ENCODE peak calls at places on chromosomes 11 and 22, in four cellular contexts. K is Peyer's patch, J is sigmoid colon, M is mucosa of descending colon. E is an unnamed sample.

GRCh38 chr22:25962711-25963110 is 206.6 kb upstream of the SEZ6L start:
- DNase-seq in K (no peak), J (no peak), M (no peak), E (no peak)

GRCh38 chr22:46012182-46012880 is 35.4 kb upstream of the WNT7B start:
- DNase-seq in K (peak; percentile 52), M (peak; percentile 51), J (peak; percentile 74), E (peak; percentile 60)

GRCh38 chr11:75174781-75175370 is 24.0 kb downstream of the SLCO2B1 start:
- DNase-seq in K (no peak), M (peak; percentile 39), J (peak; percentile 80), E (no peak)

GRCh38 chr11:108561535-108561991 is 32.0 kb downstream of the EXPH5 start:
- DNase-seq in K (no peak), M (no peak), J (no peak), E (no peak)

GRCh38 chr11:82980292-82980691 is 78.8 kb downstream of the DDIAS start:
- DNase-seq in J (no peak), M (no peak), K (no peak), E (no peak)

GRCh38 chr11:12556788-12557384 is 117.3 kb upstream of the TEAD1 start:
- DNase-seq in J (peak; percentile 89), M (no peak), K (no peak), E (no peak)

GRCh38 chr11:76669901-76670474 is 559 bp downstream of the LRRC32 start:
- DNase-seq in J (peak; percentile 74), K (peak; percentile 44), M (peak; percentile 51), E (peak; percentile 32)

GRCh38 chr11:113177596-113178115 is 136.7 kb upstream of the TTC12 start:
- DNase-seq in J (no peak), K (no peak), M (no peak), E (no peak)

GRCh38 chr11:27373392-27373791 is 10.4 kb upstream of the CCDC34 start:
- DNase-seq in J (no peak), M (no peak), K (no peak), E (no peak)

GRCh38 chr22:27881404-27881803 is 37.7 kb downstream of the PITPNB start:
- DNase-seq in J (peak; percentile 85), M (no peak), K (no peak), E (no peak)

GRCh38 chr11:44980533-44981427 is 30.1 kb upstream of the TP53I11 start:
- DNase-seq in J (peak; percentile 41), K (peak; percentile 46), M (peak; percentile 65), E (no peak)

GRCh38 chr22:48332438-48333322 is 1495.0 kb downstream of the BRD1 start:
- DNase-seq in K (peak; percentile 33), M (no peak), J (no peak), E (peak; percentile 47)

GRCh38 chr11:9716275-9717039 is 52.6 kb downstream of the SWAP70 start:
- DNase-seq in K (no peak), J (no peak), M (no peak), E (no peak)

GRCh38 chr11:27312110-27312509 is 50.9 kb downstream of the CCDC34 start:
- DNase-seq in K (no peak), J (no peak), M (no peak), E (no peak)

GRCh38 chr11:128424867-128425285 is 162.5 kb downstream of the ETS1 start:
- DNase-seq in M (peak; percentile 89), J (no peak), K (peak; percentile 94), E (no peak)

GRCh38 chr11:116851631-116852030 is 14.2 kb upstream of the APOA1 start:
- DNase-seq in M (no peak), K (no peak), J (no peak), E (no peak)

GRCh38 chr11:134510641-134511040 is 98.6 kb upstream of the B3GAT1 start:
- DNase-seq in J (peak; percentile 55), K (peak; percentile 13), M (peak; percentile 40), E (peak; percentile 39)

GRCh38 chr11:121153472-121153871 is 52.4 kb downstream of the TECTA start:
- DNase-seq in K (no peak), M (no peak), J (no peak), E (no peak)

GRCh38 chr11:70456921-70457532 is 58.7 kb downstream of the CTTN start:
- DNase-seq in J (no peak), K (no peak), M (no peak), E (no peak)

GRCh38 chr11:26766996-26767395 is 45.1 kb upstream of the SLC5A12 start:
- DNase-seq in J (no peak), K (no peak), M (no peak), E (no peak)

GRCh38 chr11:68841718-68842426 is at the start of gene CPT1A:
- DNase-seq in M (peak; percentile 91), K (peak; percentile 91), J (peak; percentile 90), E (peak; percentile 73)

GRCh38 chr11:73570415-73571114 is 27.3 kb downstream of the FAM168A start:
- DNase-seq in M (no peak), K (no peak), J (no peak), E (peak; percentile 77)